ENCODE peak calls at places on chromosomes 5 and 9, in five cellular contexts. B, Y, N, Q and T are unnamed samples.

GRCh38 chr9:26779072-26779471 is 113.5 kb downstream of the CAAP1 start:
- DNase-seq in Q (no peak), Y (no peak), N (no peak), B (no peak), T (no peak)

GRCh38 chr5:81633471-81633870 is 117.4 kb downstream of the SSBP2 start:
- DNase-seq in Q (no peak), Y (no peak), N (no peak), B (no peak), T (no peak)

GRCh38 chr5:124644138-124644537 is 102.3 kb downstream of the ZNF608 start:
- DNase-seq in N (no peak), Y (no peak), Q (peak; percentile 35), B (no peak), T (no peak)

GRCh38 chr5:52735139-52735538 is 52.6 kb upstream of the ITGA1 start:
- DNase-seq in Q (no peak), B (no peak), N (no peak), Y (no peak), T (no peak)

GRCh38 chr5:59348189-59348588 is 545.3 kb downstream of the PDE4D start:
- DNase-seq in N (no peak), Q (no peak), B (no peak), Y (no peak), T (no peak)

GRCh38 chr9:131125038-131125287 is 423 bp upstream of the NUP214 start:
- DNase-seq in Q (no peak), N (no peak), B (no peak), Y (no peak), T (no peak)

GRCh38 chr5:119382167-119382566 is 26.3 kb downstream of the TNFAIP8 start:
- DNase-seq in Y (no peak), N (no peak), Q (no peak), B (no peak), T (no peak)

GRCh38 chr5:158812381-158812780 is 287.3 kb downstream of the EBF1 start:
- DNase-seq in Y (no peak), B (no peak), N (no peak), Q (peak; percentile 48), T (peak; percentile 34)

GRCh38 chr9:34464571-34464970 is 6.0 kb downstream of the DNAI1 start:
- DNase-seq in Q (no peak), B (no peak), N (no peak), Y (no peak), T (no peak)

GRCh38 chr5:153340139-153340538 is 150.3 kb upstream of the GRIA1 start:
- DNase-seq in N (no peak), Q (no peak), B (no peak), Y (no peak), T (no peak)

GRCh38 chr9:16871358-16872151 is 1.1 kb upstream of the BNC2 start:
- DNase-seq in Y (no peak), B (peak; percentile 42), N (no peak), Q (peak; percentile 67), T (no peak)

GRCh38 chr9:89060790-89061189 is 69.5 kb downstream of the S1PR3 start:
- DNase-seq in N (no peak), Q (no peak), B (no peak), Y (no peak), T (no peak)

GRCh38 chr9:35106343-35106730 is 3.4 kb upstream of the STOML2 start:
- DNase-seq in N (no peak), Q (no peak), Y (no peak), B (no peak), T (no peak)

GRCh38 chr5:3564827-3565560 is 30.6 kb upstream of the IRX1 start:
- DNase-seq in B (no peak), Q (no peak), Y (no peak), N (no peak), T (no peak)

GRCh38 chr5:179330186-179330900 is 14.9 kb downstream of the ADAMTS2 start:
- DNase-seq in Q (no peak), B (no peak), Y (no peak), N (no peak), T (no peak)

GRCh38 chr9:107992269-107992668 is 502.7 kb upstream of the KLF4 start:
- DNase-seq in B (no peak), N (no peak), Q (no peak), Y (no peak), T (no peak)

GRCh38 chr5:126561908-126562307 is 33.1 kb downstream of the ALDH7A1 start:
- DNase-seq in Q (no peak), Y (no peak), N (no peak), B (no peak), T (no peak)

GRCh38 chr9:88741335-88741734 is 206.4 kb downstream of the NXNL2 start:
- DNase-seq in Q (peak; percentile 77), B (no peak), Y (no peak), N (no peak), T (no peak)

GRCh38 chr5:32531885-32532520 is 53.4 kb upstream of the SUB1 start:
- DNase-seq in B (no peak), N (peak; percentile 14), Y (peak; percentile 49), Q (no peak), T (peak; percentile 90)

GRCh38 chr9:114884787-114885452 is 45.5 kb downstream of the TNFSF8 start:
- DNase-seq in Y (no peak), B (no peak), Q (no peak), N (no peak), T (no peak)

GRCh38 chr5:145942749-145943148 is 6.4 kb downstream of the SH3RF2 start:
- DNase-seq in B (no peak), N (no peak), Q (no peak), Y (no peak), T (no peak)

GRCh38 chr5:68392608-68393007 is 177.1 kb downstream of the PIK3R1 start:
- DNase-seq in N (no peak), Y (no peak), B (no peak), Q (no peak), T (no peak)

GRCh38 chr9:93132287-93132927 is 1.6 kb downstream of the NINJ1 start:
- DNase-seq in Q (no peak), Y (no peak), B (peak; percentile 38), N (no peak), T (peak; percentile 40)

GRCh38 chr9:6805532-6805931 is 47.8 kb downstream of the KDM4C start:
- DNase-seq in N (peak; percentile 26), Y (no peak), B (peak; percentile 27), Q (peak; percentile 3), T (no peak)

GRCh38 chr5:84036842-84037241 is 316.2 kb upstream of the HAPLN1 start:
- DNase-seq in Y (no peak), B (no peak), Q (peak; percentile 52), N (no peak), T (no peak)

GRCh38 chr5:133994990-133995333 is 9.8 kb downstream of the VDAC1 start:
- DNase-seq in Y (no peak), B (no peak), N (no peak), Q (no peak), T (no peak)